ENCODE peak calls at places on chromosomes 3 and 15, in four cellular contexts. O is Karpas-422, Y is AG20443, S is foreskin fibroblast. Z is an unnamed sample.

GRCh38 chr3:195883160-195883559 is 25.2 kb downstream of the TNK2 start:
- DNase-seq in O (no peak), S (no peak), Y (no peak), Z (no peak)

GRCh38 chr3:192901435-192901834 is 16.2 kb downstream of the MB21D2 start:
- DNase-seq in O (no peak), Y (peak), S (peak), Z (no peak)

GRCh38 chr3:174199696-174200095 is 659.4 kb upstream of the NAALADL2 start:
- DNase-seq in S (peak), O (no peak), Y (no peak), Z (no peak)

GRCh38 chr3:39122811-39123210 is 15.3 kb downstream of the TTC21A start:
- DNase-seq in Y (no peak), S (no peak), O (peak), Z (no peak)

GRCh38 chr15:58839485-58839884 is 68.4 kb downstream of the MINDY2 start:
- DNase-seq in S (no peak), O (peak), Y (peak), Z (no peak)

GRCh38 chr15:77830041-77830440 is 197.3 kb upstream of the LINGO1 start:
- DNase-seq in S (peak), O (no peak), Y (peak), Z (peak)

GRCh38 chr15:74896316-74896715 is 6.5 kb downstream of the MPI start:
- DNase-seq in Y (no peak), O (peak), S (no peak), Z (peak)

GRCh38 chr3:44509985-44510360 is 32.5 kb upstream of the ZNF445 start:
- DNase-seq in S (peak), Y (no peak), O (peak), Z (peak)

GRCh38 chr3:169662215-169663070 is 1.1 kb downstream of the MECOM start:
- DNase-seq in O (peak), S (peak), Y (peak), Z (peak)

GRCh38 chr15:100690032-100690785 is 87.8 kb downstream of the ASB7 start:
- DNase-seq in S (peak), Y (no peak), O (no peak), Z (no peak)

GRCh38 chr3:188390775-188391443 is 237.0 kb downstream of the LPP start:
- DNase-seq in S (no peak), O (peak), Y (no peak), Z (no peak)

GRCh38 chr3:127422663-127423375 is 135.0 kb upstream of the PRR20G start:
- DNase-seq in Y (no peak), S (no peak), O (no peak), Z (no peak)

GRCh38 chr3:150168694-150169093 is 198.0 kb upstream of the PFN2 start:
- DNase-seq in Y (peak), S (peak), O (no peak), Z (peak)

GRCh38 chr3:72342450-72342849 is 505.8 kb downstream of the SHQ1 start:
- DNase-seq in O (no peak), Y (no peak), S (no peak), Z (no peak)

GRCh38 chr3:161230621-161231195 is 9.6 kb downstream of the NMD3 start:
- DNase-seq in Y (no peak), O (no peak), S (no peak), Z (peak)

GRCh38 chr3:186609247-186609868 is 3.5 kb upstream of the AHSG start:
- DNase-seq in Y (peak), O (peak), S (peak), Z (no peak)

GRCh38 chr3:13866406-13866965 is 13.4 kb downstream of the WNT7A start:
- DNase-seq in S (no peak), Y (no peak), O (no peak), Z (no peak)

GRCh38 chr3:131361464-131362421 is 19.8 kb upstream of the NUDT16 start:
- DNase-seq in S (peak), Y (peak), O (no peak), Z (no peak)

Z was measured in myocyte.